ENCODE peak calls at places on chromosomes 3 and 15, in six cellular contexts. M is GM23338, A is H1, Q is transverse colon, L is esophagus muscularis mucosa, I is GM12878. Y is an unnamed sample. For H3K4me1, the result is how much of the 10 kb centered on the place peaks cover.

GRCh38 chr3:31300802-31301443 is 231.8 kb upstream of the STT3B start:
- DNase-seq in M (no peak), L (no peak), Q (no peak), A (no peak), I (no peak), Y (peak)

GRCh38 chr3:139425745-139426400 is 36.4 kb upstream of the COPB2 start:
- DNase-seq in Q (no peak), A (no peak), I (no peak), L (no peak), M (no peak), Y (no peak)

GRCh38 chr3:13544293-13544831 is 4.6 kb upstream of the FBLN2 start:
- DNase-seq in M (no peak), I (no peak), A (no peak), Q (no peak), L (no peak), Y (no peak)

GRCh38 chr3:55676643-55677042 is 189.5 kb upstream of the WNT5A start:
- DNase-seq in A (no peak), I (no peak), Q (no peak), L (no peak), M (no peak), Y (no peak)

GRCh38 chr3:11238057-11238456 is 34.1 kb upstream of the ATG7 start:
- DNase-seq in L (no peak), M (no peak), I (no peak), A (no peak), Q (no peak), Y (no peak)

GRCh38 chr3:166013073-166013679 is 176.0 kb upstream of the BCHE start:
- DNase-seq in I (no peak), L (no peak), M (peak), A (no peak), Q (no peak), Y (no peak)

GRCh38 chr3:23540600-23540999 is 265.2 kb upstream of the UBE2E1 start:
- DNase-seq in A (no peak), L (no peak), Q (no peak), I (no peak), M (no peak), Y (no peak)

GRCh38 chr3:43764012-43764411 is 73.3 kb downstream of the ABHD5 start:
- DNase-seq in A (no peak), Q (no peak), I (no peak), L (no peak), M (no peak), Y (no peak)

GRCh38 chr3:196694202-196694638 is 17.8 kb downstream of the CEP19 start:
- DNase-seq in I (no peak), L (no peak), A (no peak), M (no peak), Q (no peak), Y (no peak)

GRCh38 chr3:38379201-38379770 is 32.7 kb downstream of the XYLB start:
- DNase-seq in L (no peak), I (no peak), Q (no peak), M (no peak), A (no peak), Y (no peak)

GRCh38 chr3:128800241-128801187 is 74.5 kb downstream of the RAB7A start:
- DNase-seq in Q (no peak), L (no peak), I (no peak), A (no peak), M (no peak), Y (no peak)

GRCh38 chr3:8817486-8817885 is 48.1 kb upstream of the OXTR start:
- DNase-seq in A (no peak), M (no peak), Q (no peak), L (no peak), I (no peak), Y (no peak)

GRCh38 chr15:62483817-62484216 is 318.7 kb upstream of the C2CD4B start:
- DNase-seq in A (no peak), I (no peak), Q (peak), M (no peak), L (no peak), Y (no peak)

GRCh38 chr3:109050591-109051167 is 67.3 kb downstream of the MORC1 start:
- DNase-seq in I (no peak), L (no peak), Q (peak), A (peak), M (peak), Y (no peak)

GRCh38 chr15:43209059-43209824 is 11.6 kb downstream of the EPB42 start:
- DNase-seq in L (peak), M (peak), A (no peak), I (no peak), Q (no peak), Y (no peak)

GRCh38 chr3:159263750-159264561 is 462.1 kb downstream of the MFSD1 start:
- DNase-seq in A (no peak), Q (no peak), L (no peak), M (peak), I (no peak), Y (peak)

GRCh38 chr3:116029286-116029685 is 406.0 kb downstream of the GAP43 start:
- DNase-seq in M (no peak), L (no peak), I (no peak), Q (no peak), A (no peak), Y (no peak)

DNA sequence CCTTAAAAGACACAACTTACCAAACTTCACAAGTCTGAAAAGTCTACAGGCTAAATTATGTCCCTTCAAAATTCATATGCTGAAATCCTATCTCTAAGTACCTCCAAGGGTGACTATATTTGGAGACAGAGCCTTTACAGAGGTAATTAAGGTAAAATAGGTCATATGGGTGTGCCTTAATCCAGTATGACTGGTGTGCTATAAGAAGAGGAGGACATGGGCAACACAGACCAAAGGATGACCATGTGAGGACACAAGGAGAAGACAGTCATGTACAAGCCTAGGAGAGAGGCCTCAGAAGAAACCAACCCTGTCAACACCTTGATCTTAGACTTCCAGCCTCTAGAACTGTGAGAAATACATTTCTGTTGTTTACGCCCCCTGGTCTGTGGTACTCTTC is 32.2 kb downstream of the TXNRD3 start:
- DNase-seq in A (no peak), M (no peak), I (no peak), Q (no peak), L (no peak), Y (no peak)
- H3K4me3 ChIP-seq in A (no peak), M (no peak), I (no peak), Q (no peak), L (no peak), Y (no peak)

DNA sequence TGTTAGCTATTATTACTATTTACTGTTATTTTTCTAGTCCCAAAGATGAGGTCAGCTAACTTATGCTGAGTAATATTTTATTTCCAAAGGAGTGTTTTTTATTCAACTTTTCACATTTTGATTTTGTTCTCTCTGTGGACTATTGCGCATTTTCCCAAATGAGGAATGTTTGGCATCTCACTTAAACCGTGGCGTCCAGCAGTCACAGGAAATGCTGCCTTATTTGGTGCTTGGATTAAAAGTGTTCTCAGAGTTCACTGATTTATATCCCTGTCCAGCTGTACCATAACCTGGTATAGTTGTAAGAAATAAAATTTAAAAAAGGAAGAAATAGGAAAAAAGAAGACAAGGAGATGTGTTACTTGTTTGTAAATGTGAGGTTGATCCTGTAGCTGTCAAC is 166.8 kb downstream of the THSD4 start:
- DNase-seq in L (no peak), I (no peak), M (no peak), Q (no peak), A (no peak), Y (no peak)
- TF ChIP-seq POLR2AphosphoS5 in L (no peak), I (no peak), M (no peak), Q (no peak), A (no peak), Y (no peak)

GRCh38 chr3:50182533-50183099 is 8.8 kb upstream of the GNAT1 start:
- DNase-seq in M (no peak), Q (no peak), L (no peak), A (no peak), I (no peak), Y (no peak)

GRCh38 chr3:50184242-50184978 is 7.0 kb upstream of the GNAT1 start:
- DNase-seq in A (no peak), L (no peak), Q (no peak), M (no peak), I (no peak), Y (no peak)

GRCh38 chr3:50179710-50180109 is 11.7 kb upstream of the GNAT1 start:
- DNase-seq in M (no peak), A (no peak), L (no peak), Q (no peak), I (no peak), Y (no peak)

GRCh38 chr3:50183755-50184154 is 7.7 kb upstream of the GNAT1 start:
- DNase-seq in M (no peak), Q (no peak), L (no peak), I (no peak), A (no peak), Y (no peak)

GRCh38 chr3:50181985-50182384 is 9.4 kb upstream of the GNAT1 start:
- DNase-seq in A (no peak), Q (no peak), L (no peak), I (no peak), M (no peak), Y (no peak)
- H3K4me1 ChIP-seq in A (under half), Q (under half), L (under half), I (under half), M (under half), Y (under half)

GRCh38 chr3:42424911-42425310 is 14.5 kb upstream of the LYZL4 start:
- DNase-seq in L (no peak), Q (no peak), M (no peak), A (no peak), I (no peak), Y (no peak)
- H3K4me3 ChIP-seq in L (no peak), Q (no peak), M (no peak), A (no peak), I (no peak), Y (no peak)

GRCh38 chr3:41961061-41961749 is 698 bp downstream of the ULK4 start:
- DNase-seq in L (peak), A (peak), I (no peak), Q (peak), M (peak), Y (peak)

GRCh38 chr3:41966206-41966605 is 4.3 kb upstream of the ULK4 start:
- DNase-seq in M (peak), I (no peak), L (no peak), A (no peak), Q (no peak), Y (no peak)

GRCh38 chr3:41956574-41956973 is 5.3 kb downstream of the ULK4 start:
- DNase-seq in M (no peak), A (no peak), Q (no peak), L (no peak), I (no peak), Y (no peak)

GRCh38 chr3:41963823-41964222 is 1.9 kb upstream of the ULK4 start:
- DNase-seq in L (no peak), A (no peak), M (no peak), I (no peak), Q (no peak), Y (no peak)

GRCh38 chr3:41961750-41962679 is at the start of gene ULK4:
- DNase-seq in M (peak), I (peak), L (peak), A (peak), Q (peak), Y (peak)
- TF ChIP-seq POLR2AphosphoS5 in M (peak), I (peak), L (peak), A (no peak), Q (peak), Y (peak)

DNA sequence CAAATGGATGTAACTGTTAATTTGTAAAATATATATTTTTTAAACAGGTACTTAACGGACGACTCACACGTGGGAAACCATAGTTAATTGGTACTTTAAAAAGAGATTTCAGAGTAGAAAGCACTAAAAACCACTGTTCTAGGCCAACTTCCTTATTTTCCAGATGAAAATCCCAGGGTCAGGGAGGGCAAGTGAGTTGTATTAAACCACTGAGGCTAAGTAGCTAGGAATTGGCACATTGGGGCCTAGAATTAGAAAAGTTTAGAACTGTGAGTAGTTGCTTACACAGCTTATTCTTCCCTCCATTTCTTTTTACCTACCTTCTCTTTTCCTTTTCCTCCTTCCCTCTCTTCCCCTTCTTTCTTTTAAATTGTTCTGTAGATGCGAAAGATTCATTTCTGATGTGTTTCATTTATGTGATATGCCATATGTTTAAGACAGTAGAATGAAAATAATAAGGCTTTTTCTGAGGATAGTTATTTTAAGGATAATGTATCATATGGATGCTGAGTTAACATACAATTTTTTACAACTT is 4.1 kb upstream of the UTS2B start:
- DNase-seq in A (no peak), I (no peak), M (no peak), L (no peak), Q (no peak), Y (no peak)
- H3K4me1 ChIP-seq in A (under half), I (under half), M (under half), L (half or more), Q (under half), Y (under half)

GRCh38 chr3:70982700-70983140 is 600.8 kb downstream of the FOXP1 start:
- DNase-seq in L (no peak), Q (no peak), A (no peak), M (peak), I (peak), Y (peak)
- H3K4me3 ChIP-seq in L (peak), Q (no peak), A (no peak), M (no peak), I (no peak), Y (no peak)

GRCh38 chr3:72178463-72179106 is 393.6 kb upstream of the PROK2 start:
- DNase-seq in I (no peak), A (no peak), M (no peak), L (no peak), Q (no peak), Y (no peak)
- TF ChIP-seq POLR2AphosphoS5 in I (no peak), A (no peak), M (no peak), L (no peak), Q (no peak), Y (no peak)

DNA sequence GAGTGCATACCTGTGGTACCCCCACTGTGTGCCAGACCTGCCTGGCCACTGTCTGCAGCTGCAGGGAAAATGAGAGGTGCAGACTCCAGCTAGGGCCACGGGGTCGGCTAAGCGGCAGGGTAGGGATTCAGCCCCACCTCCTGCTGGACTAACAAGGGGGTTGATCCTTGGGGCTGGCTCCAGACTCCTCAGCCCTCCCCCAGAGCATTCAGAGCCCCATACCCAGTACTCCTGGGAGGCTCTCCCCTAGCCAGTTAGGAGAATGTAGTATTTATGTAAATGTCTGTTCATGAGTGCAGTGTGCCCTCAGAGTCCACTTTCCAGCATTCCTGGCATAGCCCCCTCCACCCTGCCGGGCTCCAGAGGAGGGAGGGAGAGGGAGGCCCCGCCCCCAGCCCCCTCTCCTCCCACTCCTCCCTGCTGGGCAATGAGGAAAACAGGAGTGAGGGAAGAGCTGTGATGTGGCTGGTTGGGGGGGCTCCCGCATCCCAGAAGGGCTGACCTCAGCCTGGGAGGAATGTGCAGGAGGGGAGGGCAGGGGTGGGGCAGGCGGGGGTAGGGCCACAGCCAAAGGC is 4.5 kb upstream of the SEMA3B start:
- DNase-seq in L (peak), I (no peak), M (no peak), A (peak), Q (peak), Y (peak)
- H3K4me1 ChIP-seq in L (half or more), I (under half), M (half or more), A (under half), Q (half or more), Y (under half)

GRCh38 chr3:134369861-134370596 is 4.2 kb downstream of the AMOTL2 start:
- DNase-seq in Q (no peak), A (no peak), M (no peak), L (no peak), I (no peak), Y (no peak)

GRCh38 chr3:134371542-134372324 is 2.5 kb downstream of the AMOTL2 start:
- DNase-seq in A (no peak), Q (no peak), I (no peak), L (no peak), M (no peak), Y (no peak)

GRCh38 chr3:134369231-134369741 is 5.0 kb downstream of the AMOTL2 start:
- DNase-seq in I (no peak), L (no peak), A (no peak), Q (no peak), M (no peak), Y (no peak)

GRCh38 chr3:134372405-134373277 is 1.6 kb downstream of the AMOTL2 start:
- DNase-seq in Q (no peak), I (no peak), A (no peak), L (no peak), M (no peak), Y (no peak)

GRCh38 chr3:134370611-134371451 is 3.4 kb downstream of the AMOTL2 start:
- DNase-seq in Q (no peak), A (no peak), L (no peak), I (no peak), M (no peak), Y (no peak)
- H3K4me3 ChIP-seq in Q (no peak), A (no peak), L (peak), I (no peak), M (no peak), Y (no peak)

Y was measured in prostate gland.